ENCODE peak calls at places on chromosomes 11 and 22, in six cellular contexts. T is cardiac muscle cell, R is spleen, F is body of pancreas, X is HAP-1, C is adrenal gland. L is an unnamed sample. For H3K9me3, the result is how much of the 10 kb centered on the place peaks cover.

GRCh38 chr11:11250470-11250869 is 102.6 kb downstream of the CSNK2A3 start:
- DNase-seq in T (no peak), R (no peak), F (no peak), X (no peak), C (no peak), L (no peak)

GRCh38 chr11:35852056-35852455 is 91.8 kb upstream of the LDLRAD3 start:
- DNase-seq in T (no peak), R (no peak), F (peak), X (no peak), C (peak), L (no peak)

GRCh38 chr22:19523240-19524169 is 705 bp downstream of the CLDN5 start:
- DNase-seq in T (peak), R (peak), F (no peak), X (no peak), C (no peak), L (no peak)

GRCh38 chr22:25392584-25392983 is 171.9 kb upstream of the GRK3 start:
- DNase-seq in T (no peak), R (peak), F (no peak), X (no peak), C (no peak), L (no peak)

GRCh38 chr11:117273550-117274289 is 17.4 kb upstream of the BACE1-AS start:
- DNase-seq in T (no peak), R (no peak), F (no peak), X (no peak), C (no peak), L (no peak)

GRCh38 chr11:46916669-46917108 is 1.7 kb downstream of the LRP4 start:
- DNase-seq in T (peak), R (no peak), F (peak), X (peak), C (peak), L (no peak)

GRCh38 chr11:6413791-6414231 is 5.1 kb downstream of the APBB1 start:
- DNase-seq in T (peak), R (no peak), F (no peak), X (no peak), C (no peak), L (no peak)

GRCh38 chr11:64028398-64029115 is 7.2 kb upstream of the FLRT1 start:
- DNase-seq in T (peak), R (no peak), F (no peak), X (peak), C (no peak), L (no peak)

GRCh38 chr22:19553201-19553600 is 29.0 kb upstream of the CLDN5 start:
- DNase-seq in T (no peak), R (no peak), F (no peak), X (no peak), C (no peak), L (no peak)

GRCh38 chr22:44057411-44057987 is 33.4 kb downstream of the PARVB start:
- DNase-seq in T (no peak), R (no peak), F (peak), X (no peak), C (no peak), L (no peak)

GRCh38 chr22:17085277-17086091 is 684 bp downstream of the IL17RA start:
- DNase-seq in T (no peak), R (no peak), F (peak), X (no peak), C (no peak), L (peak)

GRCh38 chr11:13782395-13783080 is 114.1 kb downstream of the FAR1 start:
- DNase-seq in T (no peak), R (no peak), F (no peak), X (no peak), C (no peak), L (no peak)

GRCh38 chr22:31291716-31292644 is at the start of gene PIK3IP1:
- DNase-seq in T (peak), R (peak), F (peak), X (peak), C (peak), L (peak)

GRCh38 chr11:63274776-63275175 is 31.4 kb upstream of the SLC22A25 start:
- DNase-seq in T (no peak), R (no peak), F (no peak), X (no peak), C (no peak), L (no peak)

GRCh38 chr22:22687638-22688500 is 43.5 kb downstream of the GGTLC2 start:
- DNase-seq in T (no peak), R (no peak), F (peak), X (peak), C (peak), L (peak)

GRCh38 chr11:94754335-94754734 is 13.8 kb upstream of the AMOTL1 start:
- DNase-seq in T (peak), R (no peak), F (no peak), X (no peak), C (no peak), L (no peak)

GRCh38 chr11:33291004-33291777 is 34.0 kb downstream of the HIPK3 start:
- DNase-seq in T (peak), R (no peak), F (no peak), X (no peak), C (no peak), L (no peak)

GRCh38 chr11:63919267-63920125 is 2.5 kb upstream of the RCOR2 start:
- DNase-seq in T (peak), R (no peak), F (peak), X (peak), C (no peak), L (no peak)

GRCh38 chr11:5618807-5619206 is 6.0 kb upstream of the TRIM34 start:
- DNase-seq in T (no peak), R (no peak), F (no peak), X (no peak), C (no peak), L (no peak)

GRCh38 chr11:63839508-63840355 is 822 bp downstream of the MARK2 start:
- DNase-seq in T (peak), R (peak), F (peak), X (no peak), C (peak), L (peak)

GRCh38 chr11:35786188-35786587 is 123.6 kb downstream of the TRIM44 start:
- DNase-seq in T (no peak), R (no peak), F (no peak), X (no peak), C (no peak), L (no peak)

GRCh38 chr11:29271616-29272015 is 745.2 kb downstream of the KCNA4 start:
- DNase-seq in T (no peak), R (no peak), F (no peak), X (no peak), C (no peak), L (no peak)

GRCh38 chr22:20108757-20109230 is 7.1 kb upstream of the RANBP1 start:
- DNase-seq in T (no peak), R (peak), F (no peak), X (no peak), C (no peak), L (no peak)

GRCh38 chr11:66113132-66113856 is 43.2 kb downstream of the PACS1 start:
- DNase-seq in T (no peak), R (no peak), F (no peak), X (peak), C (no peak), L (no peak)

GRCh38 chr22:37256075-37256726 is 12.1 kb upstream of the RAC2 start:
- DNase-seq in T (no peak), R (peak), F (no peak), X (no peak), C (no peak), L (peak)

GRCh38 chr22:42655693-42656092 is 6.5 kb upstream of the CYB5R3 start:
- DNase-seq in T (no peak), R (peak), F (no peak), X (no peak), C (no peak), L (peak)

GRCh38 chr11:65546217-65546958 is 11.8 kb downstream of the LTBP3 start:
- DNase-seq in T (peak), R (peak), F (peak), X (no peak), C (peak), L (peak)

GRCh38 chr22:24494535-24495364 is at the start of gene UPB1:
- DNase-seq in T (no peak), R (no peak), F (no peak), X (no peak), C (no peak), L (no peak)

GRCh38 chr11:60971520-60971919 is at the start of gene CD6:
- DNase-seq in T (no peak), R (peak), F (no peak), X (no peak), C (no peak), L (peak)

GRCh38 chr11:78420796-78421209 is 3.2 kb upstream of the GAB2 start:
- DNase-seq in T (peak), R (peak), F (peak), X (no peak), C (peak), L (no peak)

GRCh38 chr11:80593981-80594380 is 1153.2 kb upstream of the TENM4 start:
- DNase-seq in T (no peak), R (no peak), F (no peak), X (peak), C (no peak), L (peak)

GRCh38 chr22:27626675-27627443 is 174.7 kb downstream of the MN1 start:
- DNase-seq in T (no peak), R (no peak), F (no peak), X (no peak), C (no peak), L (no peak)

GRCh38 chr11:36131719-36132349 is 157.4 kb downstream of the COMMD9 start:
- DNase-seq in T (peak), R (no peak), F (peak), X (no peak), C (peak), L (peak)

GRCh38 chr11:91433284-91434010 is 791.2 kb upstream of the FAT3 start:
- DNase-seq in T (no peak), R (no peak), F (no peak), X (no peak), C (no peak), L (no peak)
- H3K9me3 ChIP-seq in T (under half), R (under half), F (under half), X (under half), C (under half), L (under half)

GRCh38 chr11:115122274-115122673 is 381.9 kb downstream of the CADM1 start:
- DNase-seq in T (no peak), R (no peak), F (no peak), X (no peak), C (no peak), L (no peak)
- H3K4me3 ChIP-seq in T (no peak), R (no peak), F (no peak), X (no peak), C (no peak), L (no peak)

GRCh38 chr11:58731819-58732218 is at the start of gene GLYAT:
- DNase-seq in T (no peak), R (no peak), F (no peak), X (no peak), C (no peak), L (no peak)
- H3K9me3 ChIP-seq in T (under half), R (under half), F (under half), X (under half), C (under half), L (under half)

DNA sequence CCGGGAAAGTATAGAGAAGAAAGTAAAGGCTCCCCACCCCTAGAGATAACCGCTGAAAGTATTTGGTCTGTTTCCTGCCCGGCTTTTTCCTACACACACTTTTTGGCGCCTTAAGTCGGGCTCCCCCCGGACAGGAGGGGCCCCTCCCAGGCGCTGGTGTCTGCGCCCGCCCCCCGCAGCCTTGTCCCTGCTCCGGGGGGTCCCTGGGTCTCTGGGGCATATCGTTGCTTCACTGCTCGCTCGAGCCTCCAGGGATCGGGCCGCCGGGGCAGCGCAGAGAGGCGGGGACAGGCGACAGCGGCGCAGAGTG is 928 bp upstream of the CRACR2B start:
- DNase-seq in T (no peak), R (no peak), F (no peak), X (no peak), C (no peak), L (no peak)
- H3K4me3 ChIP-seq in T (peak), R (peak), F (peak), X (peak), C (no peak), L (peak)

GRCh38 chr22:49326558-49326957 is 501.1 kb downstream of the BRD1 start:
- DNase-seq in T (no peak), R (peak), F (no peak), X (no peak), C (no peak), L (no peak)

GRCh38 chr22:49327411-49327810 is 500.3 kb downstream of the BRD1 start:
- DNase-seq in T (no peak), R (peak), F (no peak), X (no peak), C (no peak), L (no peak)

GRCh38 chr22:49329636-49330035 is 498.0 kb downstream of the BRD1 start:
- DNase-seq in T (no peak), R (peak), F (no peak), X (no peak), C (no peak), L (peak)

GRCh38 chr22:49328630-49329405 is 498.9 kb downstream of the BRD1 start:
- DNase-seq in T (no peak), R (peak), F (no peak), X (no peak), C (no peak), L (no peak)

GRCh38 chr22:49328076-49328475 is 499.6 kb downstream of the BRD1 start:
- DNase-seq in T (no peak), R (peak), F (no peak), X (no peak), C (no peak), L (no peak)
- H3K9me3 ChIP-seq in T (under half), R (under half), F (under half), X (under half), C (under half), L (under half)

DNA sequence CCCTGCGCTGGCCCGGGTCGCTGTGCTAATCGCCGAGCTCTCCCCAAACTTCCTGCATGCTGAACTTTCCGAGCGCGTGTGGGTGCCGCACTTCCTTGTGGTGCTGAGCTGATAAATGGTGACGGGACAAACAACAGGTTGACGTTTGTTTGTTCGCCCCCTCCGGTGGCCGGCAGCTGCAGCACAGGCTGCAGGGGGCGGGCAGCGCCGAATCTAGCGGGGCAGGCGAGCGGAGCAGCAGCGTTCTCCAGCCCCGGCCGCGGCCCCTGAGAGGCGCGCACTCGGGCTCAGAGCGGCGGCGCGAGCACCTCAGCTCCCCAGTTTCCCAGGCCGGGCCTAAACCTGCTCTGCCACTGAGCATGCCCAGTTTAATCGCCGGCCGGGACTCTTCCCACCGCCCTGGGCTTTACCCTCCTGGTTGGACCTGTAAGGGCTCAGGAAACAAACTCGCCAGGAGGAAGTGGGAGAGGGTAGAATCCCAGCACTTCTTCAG is at the start of gene PDGFD:
- DNase-seq in T (peak), R (peak), F (peak), X (peak), C (peak), L (peak)
- H3K4me3 ChIP-seq in T (peak), R (peak), F (peak), X (peak), C (peak), L (peak)

GRCh38 chr22:48071305-48071704 is 1308.9 kb downstream of the TBC1D22A start:
- DNase-seq in T (no peak), R (no peak), F (no peak), X (no peak), C (no peak), L (no peak)
- H3K9me3 ChIP-seq in T (under half), R (under half), F (under half), X (under half), C (under half), L (under half)

GRCh38 chr22:46580940-46581579 is 39.1 kb upstream of the GRAMD4 start:
- DNase-seq in T (no peak), R (peak), F (no peak), X (no peak), C (no peak), L (peak)

GRCh38 chr22:46577361-46578249 is 40.2 kb upstream of the CELSR1 start:
- DNase-seq in T (no peak), R (peak), F (peak), X (no peak), C (no peak), L (peak)

GRCh38 chr22:46579751-46580449 is 40.3 kb upstream of the GRAMD4 start:
- DNase-seq in T (no peak), R (peak), F (no peak), X (no peak), C (no peak), L (peak)

GRCh38 chr22:46578251-46578823 is 40.9 kb upstream of the CELSR1 start:
- DNase-seq in T (no peak), R (peak), F (peak), X (no peak), C (peak), L (peak)

GRCh38 chr22:46578824-46579561 is 41.2 kb upstream of the GRAMD4 start:
- DNase-seq in T (no peak), R (peak), F (peak), X (no peak), C (peak), L (no peak)
- H3K4me3 ChIP-seq in T (no peak), R (no peak), F (no peak), X (no peak), C (no peak), L (peak)

DNA sequence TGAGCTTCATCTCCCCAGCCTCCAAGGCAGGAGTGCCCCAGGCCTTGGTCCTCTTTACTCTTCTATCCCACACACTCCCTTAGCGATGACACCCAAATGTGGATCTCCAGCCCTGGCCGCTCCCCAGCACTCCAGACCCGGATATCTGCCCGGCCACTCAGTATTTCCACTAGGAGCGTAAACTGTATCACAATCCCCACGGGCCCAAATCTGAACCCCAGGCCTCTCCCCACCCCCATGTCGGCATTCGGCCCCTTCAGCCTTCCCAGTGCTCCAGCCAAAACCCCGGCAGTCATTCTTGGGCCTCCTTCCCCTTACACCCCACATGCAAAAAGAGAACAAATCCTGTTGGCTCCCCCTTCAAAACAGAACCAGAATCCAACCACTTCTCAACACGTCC is 20.8 kb downstream of the WNT11 start:
- DNase-seq in T (no peak), R (no peak), F (no peak), X (no peak), C (no peak), L (no peak)
- H3K9me3 ChIP-seq in T (under half), R (under half), F (under half), X (under half), C (under half), L (under half)